ENCODE peak calls at places on chromosomes 11 and 22, in six cellular contexts. W, H, V, B, K and C are unnamed samples.

GRCh38 chr11:4740735-4741134 is 29.0 kb downstream of the OR51F1 start:
- DNase-seq in W (no peak), H (no peak), V (no peak), B (no peak), K (no peak), C (no peak)

GRCh38 chr22:20130319-20130718 is 1.3 kb upstream of the ZDHHC8 start:
- DNase-seq in W (no peak), H (no peak), V (no peak), B (peak; percentile 47), K (no peak), C (peak; percentile 27)

GRCh38 chr11:79244175-79244804 is 196.5 kb downstream of the TENM4 start:
- DNase-seq in W (no peak), H (peak; percentile 64), V (peak; percentile 95), B (no peak), K (no peak), C (no peak)

GRCh38 chr11:57424802-57425564 is 1.9 kb downstream of the SLC43A3 start:
- DNase-seq in W (peak; percentile 40), H (peak; percentile 56), V (peak; percentile 87), B (peak; percentile 61), K (no peak), C (peak; percentile 95)

GRCh38 chr22:46045459-46046298 is 68.7 kb upstream of the WNT7B start:
- DNase-seq in W (no peak), H (no peak), V (no peak), B (no peak), K (no peak), C (no peak)

GRCh38 chr22:23840026-23840425 is 1.2 kb upstream of the DERL3 start:
- DNase-seq in W (no peak), H (no peak), V (no peak), B (no peak), K (no peak), C (no peak)

GRCh38 chr11:107591098-107591445 is at the start of gene ELMOD1:
- DNase-seq in W (peak; percentile 85), H (peak; percentile 78), V (peak; percentile 47), B (peak; percentile 71), K (peak; percentile 36), C (no peak)

GRCh38 chr11:123740787-123741158 is 687 bp downstream of the ZNF202 start:
- DNase-seq in W (no peak), H (peak; percentile 18), V (peak; percentile 2), B (no peak), K (peak; percentile 1), C (no peak)

GRCh38 chr11:111676878-111677585 is 74.8 kb downstream of the SIK2 start:
- DNase-seq in W (no peak), H (no peak), V (peak; percentile 67), B (no peak), K (no peak), C (no peak)

GRCh38 chr11:109423114-109423859 is 1.3 kb downstream of the C11orf87 start:
- DNase-seq in W (peak; percentile 54), H (peak; percentile 13), V (peak; percentile 49), B (no peak), K (no peak), C (no peak)

GRCh38 chr11:21412652-21413383 is 743.4 kb downstream of the NELL1 start:
- DNase-seq in W (no peak), H (no peak), V (no peak), B (peak; percentile 84), K (no peak), C (no peak)

GRCh38 chr22:29343313-29343805 is 27.9 kb upstream of the RASL10A start:
- DNase-seq in W (peak; percentile 18), H (no peak), V (peak; percentile 81), B (no peak), K (peak; percentile 54), C (no peak)

GRCh38 chr22:23563111-23563510 is 17.0 kb downstream of the IGLL1 start:
- DNase-seq in W (no peak), H (no peak), V (no peak), B (no peak), K (no peak), C (no peak)

GRCh38 chr11:80916180-80916811 is 1475.5 kb upstream of the TENM4 start:
- DNase-seq in W (no peak), H (no peak), V (no peak), B (no peak), K (no peak), C (no peak)

GRCh38 chr11:61507962-61508824 is at the start of gene LRRC10B:
- DNase-seq in W (peak; percentile 96), H (peak; percentile 79), V (no peak), B (no peak), K (peak; percentile 58), C (no peak)

GRCh38 chr11:116976941-116977570 is 121.2 kb downstream of the SIK3 start:
- DNase-seq in W (no peak), H (no peak), V (peak; percentile 22), B (no peak), K (no peak), C (no peak)

GRCh38 chr11:70071996-70072395 is 6.1 kb upstream of the ANO1 start:
- DNase-seq in W (no peak), H (no peak), V (no peak), B (no peak), K (no peak), C (no peak)

GRCh38 chr11:10305964-10306918 is 1.4 kb downstream of the ADM start:
- DNase-seq in W (peak; percentile 70), H (peak; percentile 48), V (no peak), B (peak; percentile 32), K (no peak), C (no peak)

GRCh38 chr11:45919806-45920530 is 2.3 kb upstream of the PEX16 start:
- DNase-seq in W (peak; percentile 85), H (no peak), V (no peak), B (no peak), K (no peak), C (no peak)

GRCh38 chr11:132844956-132845355 is 687.3 kb downstream of the OPCML start:
- DNase-seq in W (no peak), H (peak; percentile 32), V (peak; percentile 98), B (no peak), K (no peak), C (no peak)

GRCh38 chr11:124762077-124762623 is at the start of gene ESAM:
- DNase-seq in W (peak; percentile 72), H (peak; percentile 62), V (no peak), B (peak; percentile 81), K (peak; percentile 78), C (no peak)

GRCh38 chr11:124760806-124761205 is 1.3 kb downstream of the ESAM start:
- DNase-seq in W (no peak), H (no peak), V (no peak), B (no peak), K (no peak), C (no peak)

GRCh38 chr11:124760205-124760652 is 1.9 kb downstream of the ESAM start:
- DNase-seq in W (peak; percentile 28), H (no peak), V (no peak), B (peak; percentile 24), K (no peak), C (no peak)

GRCh38 chr11:124762624-124763155 is 600 bp upstream of the ESAM start:
- DNase-seq in W (peak; percentile 67), H (no peak), V (no peak), B (peak; percentile 27), K (peak; percentile 53), C (no peak)

DNA sequence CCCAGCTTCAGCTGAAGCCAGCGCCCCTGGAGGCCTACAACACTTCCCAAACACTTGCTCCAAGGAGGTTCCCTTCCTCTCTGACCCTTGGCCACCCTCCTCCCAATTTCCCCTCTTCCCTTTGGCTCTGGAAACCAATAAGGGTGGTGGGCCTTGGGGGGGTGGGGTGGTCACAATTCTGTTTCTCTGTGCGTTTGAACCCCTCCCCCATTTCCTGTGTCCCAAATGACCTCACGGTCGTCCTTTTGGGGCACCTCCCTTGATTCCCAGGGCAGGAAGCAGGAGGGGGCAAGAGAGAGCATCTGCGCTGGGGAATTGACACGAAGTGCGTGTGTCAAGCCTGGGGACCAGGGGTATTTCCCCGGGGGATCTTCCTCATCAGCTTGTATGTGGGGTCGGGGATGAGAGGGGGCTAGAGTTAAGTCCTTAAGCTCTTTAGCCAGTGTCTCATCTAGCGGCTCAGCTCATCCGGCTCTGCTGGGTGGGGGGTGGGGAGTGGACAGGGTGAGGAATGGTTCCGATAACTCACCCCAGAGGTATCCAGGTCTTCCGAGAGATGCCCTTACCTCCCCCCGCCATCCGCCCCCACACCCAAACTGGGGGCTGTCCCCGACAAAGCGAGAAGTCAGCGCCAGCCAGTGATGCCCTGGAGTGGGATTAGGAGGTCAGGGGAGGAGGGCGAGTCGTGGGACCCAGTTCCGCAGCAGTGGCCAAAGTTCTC is 629 bp downstream of the ESAM start:
- DNase-seq in W (peak; percentile 58), H (no peak), V (no peak), B (no peak), K (no peak), C (no peak)
- TF ChIP-seq EZH2 in W (peak; percentile 58), H (no peak), V (no peak), B (no peak), K (no peak), C (no peak)

GRCh38 chr11:44312876-44313275 is 2.9 kb upstream of the ALX4 start:
- DNase-seq in W (no peak), H (no peak), V (no peak), B (no peak), K (no peak), C (no peak)
- H3K27me3 ChIP-seq in W (peaks cover 100% of the 10 kb centered on the region), H (peaks cover 97% of the 10 kb centered on the region), V (peaks cover 82% of the 10 kb centered on the region), B (peaks cover 82% of the 10 kb centered on the region), K (peaks cover 47% of the 10 kb centered on the region), C (no peaks in the 10 kb centered on the region)

GRCh38 chr11:36030707-36031365 is 87.0 kb downstream of the LDLRAD3 start:
- DNase-seq in W (no peak), H (no peak), V (peak; percentile 32), B (no peak), K (no peak), C (no peak)
- H3K4me1 ChIP-seq in W (peaks cover 4% of the 10 kb centered on the region), H (peaks cover 22% of the 10 kb centered on the region), V (peaks cover 14% of the 10 kb centered on the region), B (peaks cover 11% of the 10 kb centered on the region), K (peaks cover 33% of the 10 kb centered on the region), C (no peaks in the 10 kb centered on the region)

GRCh38 chr22:44704159-44705021 is 2.4 kb downstream of the PRR5 start:
- DNase-seq in W (no peak), H (no peak), V (no peak), B (no peak), K (no peak), C (no peak)

GRCh38 chr22:44703269-44703870 is 1.4 kb downstream of the PRR5 start:
- DNase-seq in W (no peak), H (no peak), V (no peak), B (no peak), K (no peak), C (no peak)

GRCh38 chr22:44701187-44701586 is 817 bp upstream of the PRR5 start:
- DNase-seq in W (no peak), H (no peak), V (no peak), B (no peak), K (no peak), C (no peak)

GRCh38 chr22:44701824-44702478 is at the start of gene PRR5:
- DNase-seq in W (peak; percentile 89), H (peak; percentile 93), V (peak; percentile 87), B (no peak), K (peak; percentile 73), C (peak; percentile 88)

GRCh38 chr22:44702479-44703219 is 645 bp downstream of the PRR5 start:
- DNase-seq in W (peak; percentile 82), H (peak; percentile 81), V (peak; percentile 48), B (no peak), K (peak; percentile 59), C (peak; percentile 46)
- TF ChIP-seq EZH2 in W (peak; percentile 34), H (no peak), V (peak; percentile 50), B (no peak), K (no peak), C (peak; percentile 95)